ENCODE peak calls at places on chromosomes 5 and 9, in five cellular contexts. Z is EL; G is SW 1271; R is activated naive CD4-positive, alpha-beta T cell treated with anti-CD3 and anti-CD28 coated beads for 36 hours; I is lung. D is an unnamed sample.

GRCh38 chr5:97554992-97555981 is 372.2 kb upstream of the RIOK2 start:
- DNase-seq in R (no peak), G (no peak), Z (peak; percentile 62), I (no peak), D (no peak)

GRCh38 chr5:157608972-157609565 is 33.5 kb upstream of the ADAM19 start:
- DNase-seq in G (no peak), R (no peak), I (no peak), Z (peak; percentile 19), D (no peak)

GRCh38 chr9:137278913-137279711 is 1.6 kb downstream of the TOR4A start:
- DNase-seq in I (no peak), Z (no peak), R (no peak), G (no peak), D (no peak)

GRCh38 chr9:119967867-119968535 is 598.8 kb upstream of the BRINP1 start:
- DNase-seq in G (no peak), Z (no peak), R (no peak), I (no peak), D (no peak)

GRCh38 chr5:171484460-171484899 is 65.0 kb downstream of the FGF18 start:
- DNase-seq in R (peak; percentile 59), Z (peak; percentile 32), I (no peak), G (no peak), D (peak; percentile 43)

GRCh38 chr9:133710661-133711427 is 27.3 kb downstream of the SARDH start:
- DNase-seq in I (no peak), Z (no peak), G (no peak), R (peak; percentile 3), D (no peak)

GRCh38 chr9:134774991-134775540 is 105.5 kb upstream of the FCN2 start:
- DNase-seq in R (no peak), Z (no peak), G (no peak), I (no peak), D (no peak)

GRCh38 chr9:110065527-110065926 is 142.4 kb downstream of the C9orf152 start:
- DNase-seq in G (no peak), I (no peak), R (no peak), Z (peak; percentile 43), D (no peak)

GRCh38 chr5:142720561-142721275 is 34.8 kb upstream of the FGF1 start:
- DNase-seq in Z (no peak), I (no peak), R (no peak), G (no peak), D (peak; percentile 58)

GRCh38 chr5:148569948-148570347 is 84.4 kb downstream of the HTR4 start:
- DNase-seq in Z (no peak), I (no peak), R (no peak), G (no peak), D (no peak)

GRCh38 chr5:178479261-178479660 is 110.9 kb downstream of the COL23A1 start:
- DNase-seq in Z (no peak), R (no peak), G (no peak), I (no peak), D (no peak)

GRCh38 chr5:166341708-166342329 is 1949.6 kb upstream of the WWC1 start:
- DNase-seq in Z (no peak), R (no peak), I (no peak), G (peak; percentile 24), D (no peak)